ENCODE peak calls at places on chromosomes 5 and 9, in four cellular contexts. G is ovary, K is K562, S is A549. B is an unnamed sample.
A peak's percentile ranks its signal among the peaks of the same experiment; 100 is the strongest.

GRCh38 chr5:135600141-135600570 is 21.4 kb upstream of the CXCL14 start:
- DNase-seq in G (no peak), K (no peak), S (no peak), B (no peak)

GRCh38 chr5:127031147-127031862 is 947 bp upstream of the MARCHF3 start:
- DNase-seq in G (no peak), K (no peak), S (peak; percentile 9), B (no peak)

GRCh38 chr9:93258419-93258817 is 74.5 kb downstream of the WNK2 start:
- DNase-seq in G (no peak), K (no peak), S (no peak), B (no peak)

GRCh38 chr9:8420416-8420815 is 620.8 kb upstream of the DMAC1 start:
- DNase-seq in G (no peak), K (no peak), S (no peak), B (no peak)

GRCh38 chr5:36059571-36060515 is 6.8 kb downstream of the UGT3A2 start:
- DNase-seq in G (no peak), K (no peak), S (no peak), B (no peak)

GRCh38 chr5:132446621-132447020 is 44.0 kb downstream of the IRF1 start:
- DNase-seq in G (peak; percentile 77), K (no peak), S (no peak), B (peak; percentile 66)

GRCh38 chr5:17896605-17897004 is 262.3 kb downstream of the TAF11L14 start:
- DNase-seq in G (no peak), K (no peak), S (no peak), B (no peak)

GRCh38 chr5:73789851-73790281 is 163.9 kb downstream of the ARHGEF28 start:
- DNase-seq in G (no peak), K (no peak), S (no peak), B (no peak)

GRCh38 chr5:40390286-40391253 is 289.1 kb upstream of the PTGER4 start:
- DNase-seq in G (no peak), K (no peak), S (no peak), B (no peak)

GRCh38 chr5:93870649-93871048 is 129.2 kb upstream of the POU5F2 start:
- DNase-seq in G (no peak), K (no peak), S (no peak), B (no peak)

GRCh38 chr5:110371725-110372041 is 354.8 kb downstream of the TMEM232 start:
- DNase-seq in G (no peak), K (no peak), S (no peak), B (no peak)

DNA sequence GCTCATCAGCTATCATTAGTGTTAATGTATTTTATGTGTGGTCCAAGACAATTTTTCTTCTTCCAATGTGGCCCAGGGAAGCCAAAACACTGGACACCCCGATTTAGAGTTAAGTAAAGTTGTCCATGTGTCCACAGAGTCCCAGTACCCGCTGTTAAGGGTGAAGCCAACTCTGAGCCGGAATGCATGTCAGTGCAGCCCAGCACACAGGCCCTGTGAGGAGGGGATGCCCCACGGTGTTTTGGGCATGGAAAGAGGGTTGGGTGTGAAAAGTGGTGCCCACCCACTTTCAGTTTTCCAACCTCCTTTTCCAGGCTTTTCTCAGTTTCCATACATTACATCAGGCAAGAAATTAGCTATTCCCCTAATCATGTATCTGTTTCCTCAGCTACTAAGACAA is 24.4 kb downstream of the SHC3 start:
- DNase-seq in G (no peak), K (no peak), S (no peak), B (no peak)
- H3K27ac ChIP-seq in G (no peak overlapping the region), K (no peak overlapping the region), S (peak overlapping the region; percentile 86), B (no peak overlapping the region)

GRCh38 chr9:96420468-96421219 is 2.5 kb upstream of the ZNF367 start:
- DNase-seq in G (no peak), K (no peak), S (peak; percentile 92), B (peak; percentile 25)
- TF ChIP-seq EP300 in G (no peak), K (peak; percentile 40), S (peak; percentile 67), B (peak; percentile 19)

DNA sequence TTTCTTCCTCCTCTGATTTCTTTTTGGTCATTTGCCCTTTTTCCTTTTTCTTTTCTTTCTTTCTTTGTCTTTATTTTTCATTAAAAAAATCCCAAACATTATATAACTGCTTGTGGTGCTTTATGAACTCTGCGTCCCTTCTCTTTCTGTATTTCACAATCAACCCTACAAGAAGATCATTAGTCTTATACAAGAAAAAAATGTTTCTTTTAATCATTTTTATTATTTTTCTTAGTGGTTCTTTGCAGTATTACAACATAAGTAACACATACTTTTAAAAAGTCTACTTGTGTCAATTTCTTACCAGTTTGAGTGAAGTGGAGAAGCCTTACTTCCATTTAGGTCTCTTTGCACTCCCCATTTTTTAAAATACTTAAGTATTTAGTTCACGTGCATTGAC is 212.7 kb upstream of the SMC2 start:
- DNase-seq in G (no peak), K (no peak), S (no peak), B (no peak)
- TF ChIP-seq CTCF in G (no peak), K (no peak), S (no peak), B (no peak)

GRCh38 chr5:154199263-154199662 is 8.7 kb downstream of the GALNT10 start:
- DNase-seq in G (no peak), K (peak; percentile 38), S (peak; percentile 69), B (no peak)

GRCh38 chr5:154197801-154198461 is 7.4 kb downstream of the GALNT10 start:
- DNase-seq in G (no peak), K (no peak), S (peak; percentile 35), B (no peak)

GRCh38 chr5:154198611-154199230 is 8.2 kb downstream of the GALNT10 start:
- DNase-seq in G (no peak), K (no peak), S (peak; percentile 78), B (no peak)

GRCh38 chr5:154201108-154201769 is 10.7 kb downstream of the GALNT10 start:
- DNase-seq in G (no peak), K (no peak), S (no peak), B (no peak)

GRCh38 chr5:154199671-154200220 is 9.2 kb downstream of the GALNT10 start:
- DNase-seq in G (no peak), K (peak; percentile 32), S (no peak), B (no peak)
- H3K27ac ChIP-seq in G (no peak overlapping the region), K (peak overlapping the region; percentile 57), S (peak overlapping the region; percentile 93), B (no peak overlapping the region)

B was measured in transverse colon.